ENCODE peak calls at places on chromosomes 16 and 17, in nine cellular contexts. O is ACHN, U is germinal center, T is GM18507, Q is omental fat pad, F is iris pigment epithelial cell, S is fibroblast of pulmonary artery, V is Peyer's patch, W is SJSA1. R is an unnamed sample.
A peak's percentile ranks its signal among the peaks of the same experiment; 100 is the strongest.

GRCh38 chr17:75535871-75536270 is 10.4 kb downstream of the LLGL2 start:
- DNase-seq in F (no peak), V (no peak), W (no peak), U (no peak), T (no peak), O (no peak), S (no peak), Q (no peak), R (no peak)

GRCh38 chr17:50946223-50946890 is 80.2 kb upstream of the TOB1 start:
- DNase-seq in Q (no peak), S (no peak), W (no peak), V (peak; percentile 57), O (no peak), T (no peak), F (no peak), U (no peak), R (no peak)

GRCh38 chr17:60169921-60170817 is 20.4 kb downstream of the CA4 start:
- DNase-seq in U (no peak), Q (no peak), T (no peak), O (no peak), W (no peak), V (peak; percentile 86), F (peak; percentile 70), S (peak; percentile 80), R (peak; percentile 10)

GRCh38 chr16:508884-509736 is 18.4 kb upstream of the CAPN15 start:
- DNase-seq in U (no peak), S (peak; percentile 14), F (peak; percentile 58), W (no peak), T (no peak), O (no peak), Q (no peak), V (peak; percentile 77), R (no peak)

GRCh38 chr16:74438492-74438979 is 17.3 kb upstream of the CLEC18B start:
- DNase-seq in F (no peak), V (no peak), T (no peak), W (no peak), Q (no peak), S (no peak), U (no peak), O (no peak), R (no peak)

GRCh38 chr16:68644715-68645493 is at the start of gene CDH3:
- DNase-seq in F (no peak), V (peak; percentile 58), S (peak; percentile 16), U (peak; percentile 53), O (peak; percentile 25), W (no peak), Q (no peak), T (no peak), R (peak; percentile 76)

GRCh38 chr17:27540300-27541105 is 84.3 kb downstream of the KSR1 start:
- DNase-seq in F (peak; percentile 100), O (no peak), Q (peak; percentile 64), S (peak; percentile 100), W (peak; percentile 92), V (peak; percentile 91), T (no peak), U (no peak), R (no peak)

GRCh38 chr16:79703066-79703465 is 102.5 kb upstream of the MAF start:
- DNase-seq in O (no peak), T (no peak), W (no peak), Q (no peak), V (no peak), F (no peak), S (no peak), U (no peak), R (no peak)

GRCh38 chr16:49454426-49455180 is 81.0 kb downstream of the C16orf78 start:
- DNase-seq in U (no peak), O (no peak), S (no peak), W (no peak), V (peak; percentile 34), T (no peak), F (no peak), Q (peak; percentile 8), R (no peak)

GRCh38 chr17:7241047-7241733 is 1.1 kb downstream of the GABARAP start:
- DNase-seq in W (no peak), F (no peak), O (no peak), V (no peak), Q (no peak), U (no peak), S (no peak), T (no peak), R (no peak)

GRCh38 chr17:72572604-72573491 is 452.0 kb downstream of the SOX9 start:
- DNase-seq in Q (no peak), O (no peak), V (no peak), W (no peak), U (no peak), F (peak; percentile 21), S (no peak), T (no peak), R (no peak)

GRCh38 chr17:13140750-13141149 is 122.9 kb upstream of the ELAC2 start:
- DNase-seq in O (no peak), S (peak; percentile 1), Q (no peak), F (no peak), V (no peak), U (no peak), T (no peak), W (no peak), R (no peak)

GRCh38 chr16:71383054-71383773 is 24.7 kb downstream of the CALB2 start:
- DNase-seq in W (no peak), Q (no peak), F (peak; percentile 21), V (no peak), U (no peak), S (peak; percentile 2), T (no peak), O (no peak), R (peak; percentile 70)

GRCh38 chr16:59259074-59259963 is 525.2 kb upstream of the GOT2 start:
- DNase-seq in W (peak; percentile 65), Q (no peak), V (no peak), O (no peak), S (no peak), F (no peak), T (no peak), U (no peak), R (no peak)

GRCh38 chr17:35912339-35912912 is 18.1 kb downstream of the RDM1 start:
- DNase-seq in Q (no peak), U (no peak), S (no peak), O (no peak), T (no peak), F (no peak), W (no peak), V (no peak), R (no peak)

GRCh38 chr17:7034955-7035590 is 742 bp upstream of the SLC16A13 start:
- DNase-seq in O (no peak), V (peak; percentile 74), F (no peak), S (no peak), W (no peak), U (no peak), Q (no peak), T (no peak), R (no peak)

GRCh38 chr17:80082403-80083135 is 18.8 kb upstream of the GAA start:
- DNase-seq in V (peak; percentile 80), S (peak; percentile 84), Q (no peak), U (peak; percentile 77), T (peak; percentile 57), W (peak; percentile 79), F (peak; percentile 68), O (peak; percentile 70), R (peak; percentile 79)

R was measured in retina.